ENCODE peak calls at places on chromosomes 1 and 21, in ten cellular contexts. V is upper lobe of right lung, W is astrocyte, P is PC-3, Z is kidney, K is IMR-90, Q is mucosa of descending colon, Y is adipocyte, A is pancreas, B is esophagus squamous epithelium. M is an unnamed sample. For H3K4me1, the result is how much of the 10 kb centered on the place peaks cover.

GRCh38 chr1:10692401-10693021 is 103.9 kb downstream of the CASZ1 start:
- DNase-seq in V (peak), W (no peak), P (peak), Z (no peak), K (no peak), Q (peak), Y (no peak), A (peak), B (no peak), M (no peak)

GRCh38 chr21:27564684-27565280 is 597.9 kb upstream of the ADAMTS5 start:
- DNase-seq in V (no peak), W (peak), P (peak), Z (no peak), K (peak), Q (peak), Y (peak), A (peak), B (no peak), M (peak)

GRCh38 chr1:31522556-31522845 is 53.8 kb upstream of the TINAGL1 start:
- DNase-seq in V (peak), W (no peak), P (no peak), Z (no peak), K (no peak), Q (no peak), Y (no peak), A (no peak), B (no peak), M (no peak)

GRCh38 chr1:107196973-107197562 is 56.2 kb downstream of the NTNG1 start:
- DNase-seq in V (no peak), W (no peak), P (peak), Z (no peak), K (peak), Q (peak), Y (peak), A (no peak), B (no peak), M (peak)

GRCh38 chr1:156750191-156750931 is 1.1 kb downstream of the HDGF start:
- DNase-seq in V (peak), W (no peak), P (peak), Z (peak), K (no peak), Q (peak), Y (peak), A (no peak), B (no peak), M (peak)

GRCh38 chr1:21909787-21910503 is 27.2 kb downstream of the HSPG2 start:
- DNase-seq in V (peak), W (peak), P (no peak), Z (peak), K (peak), Q (no peak), Y (peak), A (no peak), B (no peak), M (no peak)

GRCh38 chr1:226982451-226983177 is 42.5 kb downstream of the COQ8A start:
- DNase-seq in V (no peak), W (no peak), P (no peak), Z (peak), K (no peak), Q (no peak), Y (no peak), A (no peak), B (no peak), M (no peak)

GRCh38 chr1:27634982-27635362 is at the start of gene FGR:
- DNase-seq in V (peak), W (no peak), P (no peak), Z (no peak), K (no peak), Q (no peak), Y (no peak), A (no peak), B (no peak), M (no peak)

GRCh38 chr1:202056644-202057334 is 46.4 kb downstream of the ELF3 start:
- DNase-seq in V (peak), W (no peak), P (peak), Z (peak), K (no peak), Q (peak), Y (no peak), A (peak), B (no peak), M (no peak)

GRCh38 chr1:218209351-218209861 is 75.7 kb upstream of the RRP15 start:
- DNase-seq in V (no peak), W (peak), P (peak), Z (no peak), K (peak), Q (no peak), Y (peak), A (no peak), B (no peak), M (no peak)

GRCh38 chr1:50214764-50215163 is 106.0 kb downstream of the ELAVL4 start:
- DNase-seq in V (no peak), W (no peak), P (peak), Z (no peak), K (no peak), Q (no peak), Y (no peak), A (no peak), B (no peak), M (no peak)

GRCh38 chr1:58159424-58159810 is 387.1 kb downstream of the OMA1 start:
- DNase-seq in V (no peak), W (no peak), P (no peak), Z (no peak), K (no peak), Q (no peak), Y (no peak), A (no peak), B (no peak), M (no peak)

GRCh38 chr1:109613396-109614147 is 5.8 kb downstream of the GNAT2 start:
- DNase-seq in V (no peak), W (peak), P (no peak), Z (no peak), K (peak), Q (no peak), Y (no peak), A (no peak), B (no peak), M (no peak)

GRCh38 chr1:174872615-174873058 is 127.1 kb upstream of the CACYBP start:
- DNase-seq in V (no peak), W (peak), P (peak), Z (no peak), K (peak), Q (no peak), Y (peak), A (no peak), B (no peak), M (no peak)

GRCh38 chr1:223653015-223653414 is 12.5 kb downstream of the CAPN8 start:
- DNase-seq in V (no peak), W (no peak), P (no peak), Z (no peak), K (no peak), Q (no peak), Y (no peak), A (no peak), B (no peak), M (no peak)

GRCh38 chr1:232986000-232986922 is 35.9 kb downstream of the NTPCR start:
- DNase-seq in V (no peak), W (no peak), P (no peak), Z (no peak), K (no peak), Q (no peak), Y (no peak), A (no peak), B (no peak), M (no peak)

DNA sequence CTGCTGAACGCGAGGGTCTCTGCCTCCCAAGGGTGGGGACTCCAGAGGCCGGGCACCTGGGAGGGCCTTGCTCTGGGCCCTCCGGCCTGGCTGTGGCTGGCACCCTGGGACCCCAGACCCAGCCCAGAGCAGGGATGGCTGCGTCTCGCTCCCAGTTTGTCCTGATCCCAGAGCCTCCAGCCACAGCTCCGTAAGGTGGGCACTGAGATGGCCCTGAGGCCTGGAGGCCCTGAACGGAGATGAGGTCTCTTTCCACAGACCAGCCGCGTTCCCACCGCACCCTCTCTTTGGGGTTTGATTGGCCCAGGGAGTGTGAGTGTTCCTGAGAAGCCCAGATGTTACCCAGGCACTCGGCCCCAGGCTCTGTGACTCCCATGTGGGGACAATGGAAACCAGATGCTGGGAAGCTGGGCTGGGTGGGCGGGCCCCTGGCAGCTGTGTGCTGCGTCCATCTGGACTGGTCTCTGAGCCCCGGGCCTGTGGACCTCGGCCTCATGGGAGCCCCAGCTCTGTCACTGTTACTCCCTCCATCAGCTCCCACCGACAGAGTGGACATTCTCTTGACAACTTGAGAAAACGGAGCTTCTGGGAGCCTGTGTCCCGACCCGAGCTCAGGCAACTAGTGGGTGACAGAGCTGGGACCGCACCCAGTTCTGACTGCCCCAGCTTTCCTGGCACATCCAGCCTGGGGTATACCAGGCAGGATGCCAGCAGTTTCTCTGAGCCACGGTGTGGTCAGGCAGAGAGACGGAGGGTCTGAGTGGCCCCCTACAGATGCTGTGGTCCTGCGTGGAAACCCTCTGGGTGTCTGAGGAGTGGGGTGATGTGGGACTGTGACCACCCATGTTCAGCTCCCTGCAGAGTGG is 9.8 kb upstream of the COL6A1 start:
- DNase-seq in V (peak), W (peak), P (no peak), Z (peak), K (peak), Q (no peak), Y (peak), A (no peak), B (no peak), M (peak)
- H3K4me1 ChIP-seq in V (under half), W (under half), P (under half), Z (under half), K (under half), Q (under half), Y (under half), A (under half), B (half or more), M (half or more)

DNA sequence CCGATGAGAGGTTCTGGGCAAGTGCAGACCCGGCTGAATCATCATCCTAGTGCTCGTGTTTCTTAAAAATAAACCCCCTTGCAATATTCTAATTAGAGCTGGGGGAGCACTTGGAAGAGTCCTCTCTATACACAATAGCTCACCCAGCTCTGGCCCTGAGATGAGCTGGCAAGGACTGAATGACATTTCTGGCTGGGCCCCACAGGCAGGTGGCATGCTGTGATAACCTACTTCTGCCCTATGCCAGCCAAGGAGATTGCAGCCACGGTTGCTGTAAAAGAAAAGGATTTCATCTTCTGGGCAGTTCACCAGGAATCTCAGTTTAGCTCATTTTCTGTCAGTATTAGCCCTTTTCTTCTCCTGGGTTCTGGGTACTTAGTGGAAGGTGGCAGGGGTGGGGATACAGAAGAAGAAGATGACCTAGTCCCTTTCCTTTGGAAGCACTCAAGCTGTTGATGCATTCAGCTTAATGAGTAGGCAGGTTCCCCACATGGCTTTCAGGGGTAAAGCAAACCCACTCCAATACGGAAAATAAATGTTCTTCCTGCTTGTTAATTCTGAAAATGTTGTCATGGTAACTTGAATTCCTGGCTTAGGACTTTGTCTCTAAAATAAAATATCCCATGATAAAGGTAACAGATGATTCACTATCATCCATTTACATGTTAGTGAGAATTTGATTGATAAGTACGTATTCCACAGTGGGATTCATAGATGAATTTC is 32.2 kb downstream of the VASH2 start:
- DNase-seq in V (no peak), W (no peak), P (no peak), Z (no peak), K (peak), Q (no peak), Y (no peak), A (no peak), B (no peak), M (no peak)
- H3K4me1 ChIP-seq in V (under half), W (under half), P (under half), Z (under half), K (under half), Q (under half), Y (under half), A (under half), B (under half), M (under half)

GRCh38 chr21:44996983-44997936 is 57.4 kb downstream of the SLX9 start:
- DNase-seq in V (no peak), W (no peak), P (no peak), Z (peak), K (no peak), Q (no peak), Y (no peak), A (peak), B (no peak), M (no peak)
- H3K4me1 ChIP-seq in V (under half), W (under half), P (under half), Z (under half), K (under half), Q (under half), Y (under half), A (under half), B (half or more), M (under half)

GRCh38 chr1:160061376-160062100 is 8.4 kb downstream of the KCNJ10 start:
- DNase-seq in V (peak), W (no peak), P (no peak), Z (peak), K (no peak), Q (no peak), Y (no peak), A (no peak), B (no peak), M (no peak)

GRCh38 chr1:160064746-160065145 is 5.2 kb downstream of the KCNJ10 start:
- DNase-seq in V (no peak), W (no peak), P (no peak), Z (no peak), K (no peak), Q (no peak), Y (no peak), A (no peak), B (no peak), M (no peak)

GRCh38 chr1:160064164-160064563 is 5.8 kb downstream of the KCNJ10 start:
- DNase-seq in V (no peak), W (no peak), P (no peak), Z (no peak), K (no peak), Q (no peak), Y (peak), A (no peak), B (no peak), M (no peak)

GRCh38 chr1:160058087-160058486 is 11.9 kb downstream of the KCNJ10 start:
- DNase-seq in V (no peak), W (no peak), P (peak), Z (no peak), K (no peak), Q (no peak), Y (peak), A (no peak), B (no peak), M (peak)

GRCh38 chr1:160062134-160062533 is 7.8 kb downstream of the KCNJ10 start:
- DNase-seq in V (peak), W (no peak), P (no peak), Z (no peak), K (no peak), Q (no peak), Y (no peak), A (no peak), B (no peak), M (no peak)
- H3K4me1 ChIP-seq in V (under half), W (under half), P (under half), Z (under half), K (under half), Q (under half), Y (under half), A (under half), B (under half), M (under half)

DNA sequence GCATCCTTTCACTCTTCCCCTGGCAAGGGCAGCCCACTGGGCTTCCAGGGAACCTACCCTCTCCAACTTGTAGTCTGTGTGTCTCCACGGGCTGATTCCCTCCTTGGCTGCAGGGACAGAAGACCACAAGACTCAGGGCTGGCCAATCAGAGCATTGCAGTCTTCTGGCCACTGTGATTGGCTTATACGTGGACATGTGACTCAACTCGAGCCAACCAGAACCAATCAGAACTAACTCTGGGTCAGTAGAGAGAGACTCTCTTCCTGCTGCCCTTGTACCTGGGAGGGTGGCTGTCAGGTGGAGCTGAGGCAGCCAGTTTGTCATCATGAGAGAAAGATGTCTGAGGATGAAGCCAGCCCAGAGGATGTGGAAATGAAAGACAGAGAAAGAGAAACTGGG is 64.0 kb downstream of the DHRS3 start:
- DNase-seq in V (no peak), W (no peak), P (no peak), Z (no peak), K (no peak), Q (no peak), Y (no peak), A (peak), B (no peak), M (no peak)
- H3K4me1 ChIP-seq in V (under half), W (under half), P (under half), Z (under half), K (under half), Q (under half), Y (under half), A (under half), B (half or more), M (under half)